ENCODE peak calls at places on chromosomes 7 and 10, in eight cellular contexts. H, M, U, A, N, V, I and P are unnamed samples. For H3K4me1, the result is how much of the 10 kb centered on the place peaks cover.

GRCh38 chr10:104127411-104127810 is 5.4 kb downstream of the SFR1 start:
- DNase-seq in N (no peak), V (no peak), U (peak), M (no peak), H (no peak), I (peak), A (no peak), P (no peak)

GRCh38 chr10:29780639-29781038 is 145.9 kb upstream of the SVIL start:
- DNase-seq in V (no peak), H (no peak), N (no peak), I (no peak), A (no peak), M (no peak), U (no peak), P (no peak)

GRCh38 chr10:132112611-132113010 is 46.9 kb downstream of the JAKMIP3 start:
- DNase-seq in V (no peak), H (no peak), M (peak), I (peak), N (peak), A (no peak), U (no peak), P (peak)

GRCh38 chr7:112889268-112889667 is 99.1 kb upstream of the TMEM168 start:
- DNase-seq in U (no peak), V (no peak), A (no peak), N (no peak), M (no peak), H (no peak), I (no peak), P (no peak)

GRCh38 chr10:20185116-20185515 is 368.9 kb downstream of the PLXDC2 start:
- DNase-seq in A (peak), V (no peak), I (no peak), U (no peak), H (peak), N (no peak), M (no peak), P (no peak)

GRCh38 chr10:93334181-93334580 is 148.0 kb downstream of the MYOF start:
- DNase-seq in U (no peak), V (no peak), N (no peak), A (no peak), M (no peak), H (no peak), I (no peak), P (no peak)

GRCh38 chr7:149854611-149855367 is 16.6 kb downstream of the ZNF862 start:
- DNase-seq in I (peak), N (peak), H (peak), V (no peak), U (peak), M (no peak), A (peak), P (peak)

GRCh38 chr10:70074147-70074546 is 21.5 kb downstream of the MACROH2A2 start:
- DNase-seq in U (no peak), H (no peak), I (no peak), N (no peak), M (no peak), A (no peak), V (no peak), P (no peak)

GRCh38 chr7:44280636-44280992 is 44.8 kb downstream of the CAMK2B start:
- DNase-seq in U (no peak), I (peak), A (no peak), M (peak), N (no peak), H (no peak), V (no peak), P (peak)

GRCh38 chr10:7488418-7488829 is 77.6 kb upstream of the SFMBT2 start:
- DNase-seq in A (no peak), V (no peak), H (peak), U (no peak), M (no peak), N (no peak), I (no peak), P (no peak)

GRCh38 chr7:1948887-1949680 is 279.0 kb downstream of the ELFN1 start:
- DNase-seq in I (no peak), N (peak), H (no peak), U (no peak), M (peak), A (no peak), V (no peak), P (peak)

GRCh38 chr10:72322280-72323058 is 32.2 kb downstream of the DNAJB12 start:
- DNase-seq in N (peak), A (no peak), H (peak), U (peak), V (peak), M (no peak), I (no peak), P (no peak)

GRCh38 chr10:25683291-25683690 is 250.7 kb upstream of the MYO3A start:
- DNase-seq in N (no peak), V (no peak), H (no peak), M (no peak), U (no peak), I (no peak), A (no peak), P (no peak)

GRCh38 chr10:70233939-70234300 is 691 bp upstream of the PPA1 start:
- DNase-seq in A (no peak), U (no peak), M (no peak), V (no peak), I (no peak), N (no peak), H (no peak), P (no peak)

GRCh38 chr10:547591-548081 is 141.8 kb downstream of the DIP2C start:
- DNase-seq in M (no peak), A (no peak), U (no peak), H (no peak), N (no peak), I (no peak), V (no peak), P (no peak)

GRCh38 chr7:119197872-119198527 is 973.5 kb downstream of the ANKRD7 start:
- DNase-seq in V (peak), U (no peak), H (peak), M (no peak), A (peak), N (no peak), I (peak), P (no peak)

GRCh38 chr10:99422697-99423096 is 7.7 kb downstream of the GOT1 start:
- DNase-seq in A (no peak), N (no peak), U (no peak), H (no peak), M (no peak), V (no peak), I (no peak), P (no peak)

GRCh38 chr10:78889536-78890063 is 179.2 kb upstream of the ZMIZ1 start:
- DNase-seq in V (no peak), M (no peak), I (no peak), H (no peak), N (no peak), A (no peak), U (no peak), P (no peak)

GRCh38 chr7:81173766-81174281 is 255.0 kb upstream of the SEMA3C start:
- DNase-seq in N (no peak), M (no peak), H (no peak), I (no peak), V (no peak), A (peak), U (no peak), P (no peak)

GRCh38 chr7:44729949-44730590 is 18.6 kb upstream of the ZMIZ2 start:
- DNase-seq in M (peak), N (no peak), I (no peak), H (no peak), V (no peak), A (no peak), U (no peak), P (no peak)

GRCh38 chr7:41870505-41871138 is 167.7 kb upstream of the INHBA start:
- DNase-seq in H (no peak), V (no peak), A (no peak), M (no peak), U (no peak), N (no peak), I (no peak), P (no peak)

GRCh38 chr7:49660976-49661375 is 112.5 kb upstream of the VWC2 start:
- DNase-seq in I (no peak), A (no peak), V (no peak), U (no peak), M (no peak), H (no peak), N (no peak), P (no peak)

GRCh38 chr10:79046326-79046725 is 22.4 kb upstream of the ZMIZ1 start:
- DNase-seq in I (no peak), N (no peak), U (no peak), H (no peak), A (no peak), M (peak), V (no peak), P (no peak)

GRCh38 chr10:75600833-75601232 is 169.4 kb downstream of the LRMDA start:
- DNase-seq in N (no peak), H (no peak), M (no peak), V (no peak), A (no peak), U (no peak), I (no peak), P (no peak)

GRCh38 chr7:90706067-90706716 is 110.1 kb downstream of the CDK14 start:
- DNase-seq in N (no peak), M (no peak), H (no peak), A (peak), U (no peak), V (no peak), I (no peak), P (no peak)

GRCh38 chr10:33129987-33130386 is 172.0 kb upstream of the ITGB1 start:
- DNase-seq in I (no peak), A (peak), V (no peak), H (no peak), N (no peak), M (no peak), U (no peak), P (no peak)

GRCh38 chr7:95577137-95577536 is 19.2 kb downstream of the PDK4 start:
- DNase-seq in A (no peak), I (peak), M (no peak), U (no peak), N (no peak), V (no peak), H (no peak), P (no peak)

GRCh38 chr7:14630048-14630447 is 272.5 kb downstream of the DGKB start:
- DNase-seq in V (no peak), M (no peak), N (no peak), H (no peak), A (no peak), I (no peak), U (no peak), P (no peak)

GRCh38 chr7:70585071-70585470 is 546.9 kb upstream of the GALNT17 start:
- DNase-seq in V (no peak), H (no peak), I (peak), M (no peak), U (no peak), N (no peak), A (no peak), P (no peak)

GRCh38 chr7:149199234-149199990 is 4.1 kb downstream of the ZNF282 start:
- DNase-seq in V (no peak), U (no peak), M (peak), I (no peak), A (peak), H (no peak), N (no peak), P (no peak)

GRCh38 chr7:130560972-130561371 is 69.1 kb downstream of the MEST start:
- DNase-seq in M (no peak), N (no peak), I (no peak), V (peak), U (no peak), A (peak), H (peak), P (no peak)

GRCh38 chr10:19845963-19846362 is 29.7 kb downstream of the PLXDC2 start:
- DNase-seq in M (no peak), A (peak), V (no peak), I (no peak), U (no peak), H (no peak), N (no peak), P (no peak)

GRCh38 chr10:19889279-19889678 is 73.0 kb downstream of the PLXDC2 start:
- DNase-seq in M (no peak), N (no peak), A (peak), V (no peak), U (no peak), I (no peak), H (no peak), P (no peak)

GRCh38 chr7:29989257-29989995 is at the start of gene SCRN1:
- DNase-seq in U (peak), N (peak), V (no peak), A (no peak), M (peak), I (peak), H (peak), P (peak)

GRCh38 chr10:75911426-75911825 is 480.0 kb downstream of the LRMDA start:
- DNase-seq in I (no peak), A (peak), N (no peak), H (no peak), M (no peak), V (no peak), U (no peak), P (no peak)

GRCh38 chr7:112855227-112855626 is 65.0 kb upstream of the TMEM168 start:
- DNase-seq in U (no peak), H (no peak), M (no peak), I (no peak), A (no peak), N (no peak), V (no peak), P (no peak)

GRCh38 chr7:29177963-29178612 is 16.5 kb upstream of the CHN2 start:
- DNase-seq in A (peak), V (no peak), H (peak), U (no peak), N (peak), M (peak), I (no peak), P (peak)

GRCh38 chr10:91632671-91633550 is at the start of gene PPP1R3C:
- DNase-seq in M (peak), N (peak), V (peak), I (peak), A (peak), U (peak), H (peak), P (peak)

DNA sequence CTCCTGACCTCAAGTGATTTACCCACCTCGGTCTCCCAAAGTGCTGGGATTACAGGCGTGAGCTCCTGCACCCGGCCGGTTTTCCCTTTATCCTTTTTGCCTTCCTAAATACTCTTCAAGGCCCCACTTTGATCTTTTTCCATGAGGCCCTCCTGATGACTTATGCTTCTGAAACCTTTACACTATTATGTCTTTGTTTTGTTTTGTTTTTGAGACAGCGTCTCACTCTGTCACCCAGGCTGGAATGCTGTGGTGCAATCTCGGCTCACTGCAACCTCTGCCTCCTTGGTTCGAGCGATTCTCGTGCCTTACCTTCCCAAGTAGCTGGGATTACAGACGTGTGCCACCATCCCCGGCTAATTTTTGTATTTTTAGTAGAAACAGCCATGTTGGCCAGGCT is 3.8 kb downstream of the STMP1 start:
- DNase-seq in A (peak), M (no peak), U (no peak), I (no peak), V (no peak), H (no peak), N (no peak), P (no peak)
- H3K4me1 ChIP-seq in A (under half), M (under half), U (under half), I (under half), V (under half), H (under half), N (under half), P (under half)

GRCh38 chr7:82821037-82821436 is 341.6 kb downstream of the PCLO start:
- DNase-seq in A (no peak), U (no peak), H (no peak), I (no peak), N (no peak), V (no peak), M (peak), P (no peak)

GRCh38 chr7:82818091-82818620 is 344.5 kb downstream of the PCLO start:
- DNase-seq in I (no peak), M (no peak), V (no peak), U (no peak), H (no peak), N (no peak), A (no peak), P (no peak)

GRCh38 chr7:82810558-82811259 is 352.0 kb downstream of the PCLO start:
- DNase-seq in U (no peak), I (no peak), V (no peak), A (peak), N (no peak), H (peak), M (no peak), P (no peak)

GRCh38 chr7:82816272-82816671 is 346.4 kb downstream of the PCLO start:
- DNase-seq in U (no peak), N (no peak), V (no peak), M (no peak), A (no peak), I (no peak), H (no peak), P (no peak)
- TF ChIP-seq CTCF in U (no peak), N (no peak), V (no peak), M (no peak), A (no peak), I (peak), H (no peak), P (no peak)

GRCh38 chr10:113058175-113058961 is 108.3 kb downstream of the TCF7L2 start:
- DNase-seq in N (no peak), A (peak), I (no peak), V (no peak), H (peak), U (no peak), M (no peak), P (no peak)
- H3K4me1 ChIP-seq in N (under half), A (half or more), I (half or more), V (under half), H (half or more), U (under half), M (under half), P (half or more)

GRCh38 chr7:128835790-128836641 is 5.8 kb downstream of the FLNC start:
- DNase-seq in N (no peak), M (no peak), I (no peak), H (no peak), A (peak), U (no peak), V (no peak), P (peak)
- TF ChIP-seq CTCF in N (no peak), M (no peak), I (no peak), H (no peak), A (no peak), U (no peak), V (no peak), P (no peak)